ENCODE peak calls at places on chromosomes 11 and 22, in four cellular contexts. One of them, this sample, is unnamed.

GRCh38 chr11:63710476-63711217 is 29.3 kb downstream of the RTN3 start:
- DNase-seq in HCT116: no peak
- DNase-seq in PC-9: no peak
- DNase-seq in K562: peak; percentile 24
- DNase-seq in this sample: no peak

GRCh38 chr22:24402460-24403192 is 24.8 kb upstream of the ADORA2A start:
- DNase-seq in HCT116: peak; percentile 82
- DNase-seq in PC-9: peak; percentile 69
- DNase-seq in K562: no peak
- DNase-seq in this sample: no peak

GRCh38 chr22:43151251-43152000 is at the start of gene TSPO:
- DNase-seq in HCT116: no peak
- DNase-seq in PC-9: peak; percentile 60
- DNase-seq in K562: peak; percentile 85
- DNase-seq in this sample: peak; percentile 32

GRCh38 chr22:17228725-17229126 is 9.5 kb upstream of the ADA2 start:
- DNase-seq in HCT116: no peak
- DNase-seq in PC-9: no peak
- DNase-seq in K562: no peak
- DNase-seq in this sample: no peak

GRCh38 chr11:8605956-8606355 is 11.9 kb upstream of the STK33 start:
- DNase-seq in HCT116: no peak
- DNase-seq in PC-9: no peak
- DNase-seq in K562: no peak
- DNase-seq in this sample: no peak

GRCh38 chr11:6433998-6434650 is 6.7 kb downstream of the HPX start:
- DNase-seq in HCT116: no peak
- DNase-seq in PC-9: no peak
- DNase-seq in K562: no peak
- DNase-seq in this sample: no peak

GRCh38 chr11:45927684-45928413 is 5.4 kb downstream of the LARGE2 start:
- DNase-seq in HCT116: no peak
- DNase-seq in PC-9: no peak
- DNase-seq in K562: no peak
- DNase-seq in this sample: no peak

GRCh38 chr11:10155793-10156490 is 138.1 kb downstream of the SBF2 start:
- DNase-seq in HCT116: peak; percentile 0
- DNase-seq in PC-9: peak; percentile 1
- DNase-seq in K562: no peak
- DNase-seq in this sample: no peak

GRCh38 chr11:93017821-93018690 is 48.6 kb downstream of the MTNR1B start:
- DNase-seq in HCT116: no peak
- DNase-seq in PC-9: no peak
- DNase-seq in K562: no peak
- DNase-seq in this sample: no peak

GRCh38 chr11:18347471-18348125 is 25.2 kb downstream of the GTF2H1 start:
- DNase-seq in HCT116: no peak
- DNase-seq in PC-9: no peak
- DNase-seq in K562: no peak
- DNase-seq in this sample: no peak

DNA sequence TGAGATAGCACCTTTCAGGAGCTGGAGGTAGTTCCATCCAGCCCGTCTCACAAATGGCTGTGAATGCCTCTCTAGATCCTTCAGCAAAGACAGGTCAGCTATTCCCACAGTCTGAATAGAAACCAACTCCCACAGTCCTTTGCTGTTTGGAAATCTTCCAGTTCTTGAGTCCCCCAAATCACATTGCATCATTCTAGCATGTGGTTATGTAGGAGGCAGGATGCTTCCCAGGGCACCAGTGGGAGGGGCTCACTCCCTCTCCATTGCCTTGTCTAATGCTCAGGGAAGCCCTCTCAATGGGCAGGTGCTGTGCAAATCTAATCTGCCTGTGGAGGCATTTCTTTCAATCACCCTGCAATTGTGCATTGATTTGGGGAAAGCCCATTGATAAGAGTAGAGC is 14.6 kb downstream of the NAV2 start:
- DNase-seq in HCT116: no peak
- DNase-seq in PC-9: no peak
- DNase-seq in K562: no peak
- DNase-seq in this sample: no peak
- H3K27ac ChIP-seq in HCT116: no peak overlapping the region
- H3K27ac ChIP-seq in PC-9: no peak overlapping the region
- H3K27ac ChIP-seq in K562: no peak overlapping the region
- H3K27ac ChIP-seq in this sample: no peak overlapping the region

DNA sequence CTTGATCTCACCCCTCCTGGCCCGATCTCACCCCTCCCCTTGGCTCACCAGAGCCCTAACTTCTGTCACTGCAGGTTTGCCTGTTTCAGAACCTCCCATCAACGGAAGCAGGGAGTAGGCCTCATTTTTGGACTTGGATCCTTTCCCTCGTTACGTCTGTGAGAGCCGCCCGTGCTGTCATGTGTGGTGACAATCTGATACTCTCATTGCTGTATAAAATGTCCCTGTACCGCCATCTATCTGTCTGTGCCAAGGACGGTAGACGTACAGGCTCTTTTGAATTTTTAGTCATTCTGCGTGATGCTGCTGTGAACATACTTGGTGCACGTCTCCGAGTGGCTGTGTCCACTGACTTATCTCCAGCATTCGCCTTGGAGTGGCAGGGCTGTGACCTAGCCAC is 1163.1 kb downstream of the BRD1 start:
- DNase-seq in HCT116: no peak
- DNase-seq in PC-9: no peak
- DNase-seq in K562: no peak
- DNase-seq in this sample: no peak
- TF ChIP-seq CTCF in HCT116: no peak
- TF ChIP-seq CTCF in PC-9: no peak
- TF ChIP-seq CTCF in K562: no peak
- TF ChIP-seq CTCF in this sample: no peak

DNA sequence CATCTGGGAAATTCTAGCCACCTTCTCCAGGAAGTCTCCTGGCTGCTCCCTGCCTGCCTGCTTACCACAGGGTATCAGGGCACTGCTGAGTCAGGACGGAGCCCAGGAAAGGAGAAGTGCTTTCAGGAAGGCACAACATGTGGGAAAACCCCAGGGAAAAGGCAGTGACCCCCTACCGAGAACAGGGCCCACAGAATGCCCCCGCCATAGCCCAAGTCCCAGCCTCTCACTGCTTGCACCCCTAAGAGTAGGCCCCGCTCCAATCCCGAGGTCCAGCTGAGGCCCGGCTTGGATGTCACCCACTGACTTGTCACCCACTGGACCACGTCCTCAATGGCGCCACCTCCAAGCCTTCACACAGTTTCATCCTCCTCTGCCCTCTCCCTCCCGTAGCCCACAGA is 34.1 kb downstream of the ARAP1 start:
- DNase-seq in HCT116: no peak
- DNase-seq in PC-9: no peak
- DNase-seq in K562: no peak
- DNase-seq in this sample: no peak
- H3K4me2 ChIP-seq in HCT116: no peak overlapping the region
- H3K4me2 ChIP-seq in PC-9: no peak overlapping the region
- H3K4me2 ChIP-seq in K562: no peak overlapping the region
- H3K4me2 ChIP-seq in this sample: no peak overlapping the region

GRCh38 chr22:39251762-39252460 is 7.1 kb upstream of the PDGFB start:
- DNase-seq in HCT116: no peak
- DNase-seq in PC-9: peak; percentile 62
- DNase-seq in K562: no peak
- DNase-seq in this sample: no peak
- H3K27ac ChIP-seq in HCT116: no peak overlapping the region
- H3K27ac ChIP-seq in PC-9: no peak overlapping the region
- H3K27ac ChIP-seq in K562: no peak overlapping the region
- H3K27ac ChIP-seq in this sample: no peak overlapping the region

GRCh38 chr22:27327981-27328721 is 473.4 kb downstream of the MN1 start:
- DNase-seq in HCT116: no peak
- DNase-seq in PC-9: no peak
- DNase-seq in K562: no peak
- DNase-seq in this sample: no peak
- TF ChIP-seq CTCF in HCT116: no peak
- TF ChIP-seq CTCF in PC-9: no peak
- TF ChIP-seq CTCF in K562: no peak
- TF ChIP-seq CTCF in this sample: peak; percentile 22

GRCh38 chr22:22754268-22754657 is 109.8 kb downstream of the GGTLC2 start:
- DNase-seq in HCT116: no peak
- DNase-seq in PC-9: no peak
- DNase-seq in K562: no peak
- DNase-seq in this sample: no peak
- H3K4me2 ChIP-seq in HCT116: no peak overlapping the region
- H3K4me2 ChIP-seq in PC-9: no peak overlapping the region
- H3K4me2 ChIP-seq in K562: no peak overlapping the region
- H3K4me2 ChIP-seq in this sample: no peak overlapping the region

GRCh38 chr11:44031549-44031948 is 16.2 kb upstream of the ACCSL start:
- DNase-seq in HCT116: no peak
- DNase-seq in PC-9: no peak
- DNase-seq in K562: no peak
- DNase-seq in this sample: no peak

GRCh38 chr11:44032304-44033085 is 15.3 kb upstream of the ACCSL start:
- DNase-seq in HCT116: no peak
- DNase-seq in PC-9: no peak
- DNase-seq in K562: no peak
- DNase-seq in this sample: no peak

GRCh38 chr11:44029507-44029845 is 18.3 kb upstream of the ACCSL start:
- DNase-seq in HCT116: no peak
- DNase-seq in PC-9: no peak
- DNase-seq in K562: no peak
- DNase-seq in this sample: no peak

GRCh38 chr11:44030276-44030932 is 17.4 kb upstream of the ACCSL start:
- DNase-seq in HCT116: no peak
- DNase-seq in PC-9: no peak
- DNase-seq in K562: no peak
- DNase-seq in this sample: no peak

DNA sequence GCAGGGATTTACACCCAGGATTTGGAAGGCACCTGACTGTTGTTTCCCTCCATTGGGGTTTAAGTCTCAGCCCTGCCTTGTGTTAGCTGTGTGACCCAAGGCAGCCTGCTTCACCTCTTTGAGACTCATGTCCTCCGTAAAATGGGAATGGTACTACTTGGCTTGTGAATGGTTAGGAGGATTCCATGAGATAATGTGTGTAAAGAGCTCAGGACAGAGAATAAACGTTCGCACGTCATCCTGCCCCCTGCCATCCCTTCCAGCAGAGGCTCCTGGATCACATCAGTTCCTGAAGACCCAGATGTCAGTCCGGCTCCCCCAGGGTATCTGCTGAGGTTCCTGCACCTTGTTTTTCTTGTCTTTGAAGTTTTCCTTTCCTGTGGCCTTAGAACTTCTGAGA is 16.8 kb upstream of the ACCSL start:
- DNase-seq in HCT116: no peak
- DNase-seq in PC-9: no peak
- DNase-seq in K562: no peak
- DNase-seq in this sample: no peak
- H3K27ac ChIP-seq in HCT116: no peak overlapping the region
- H3K27ac ChIP-seq in PC-9: no peak overlapping the region
- H3K27ac ChIP-seq in K562: no peak overlapping the region
- H3K27ac ChIP-seq in this sample: no peak overlapping the region

This sample was measured in DND-41.